ENCODE peak calls at places on chromosomes 4 and X, in seven cellular contexts. One of them, this sample, is unnamed.

GRCh38 chr4:114384629-114385028 is 214.0 kb upstream of the UGT8 start:
- DNase-seq in cardiac muscle cell: peak
- DNase-seq in T47D: no peak
- DNase-seq in mucosa of gallbladder: no peak
- DNase-seq in AG09319: no peak
- DNase-seq in WERI-Rb-1: no peak
- DNase-seq in NT2/D1: no peak
- DNase-seq in this sample: peak

GRCh38 chr4:26937567-26937966 is 76.9 kb downstream of the STIM2 start:
- DNase-seq in cardiac muscle cell: no peak
- DNase-seq in T47D: no peak
- DNase-seq in mucosa of gallbladder: no peak
- DNase-seq in AG09319: no peak
- DNase-seq in WERI-Rb-1: no peak
- DNase-seq in NT2/D1: no peak
- DNase-seq in this sample: no peak

GRCh38 chrX:45849261-45849660 is 648.6 kb upstream of the DIPK2B start:
- DNase-seq in cardiac muscle cell: peak
- DNase-seq in T47D: no peak
- DNase-seq in mucosa of gallbladder: no peak
- DNase-seq in AG09319: peak
- DNase-seq in WERI-Rb-1: no peak
- DNase-seq in NT2/D1: no peak
- DNase-seq in this sample: peak

GRCh38 chr4:40401646-40402045 is 66.5 kb downstream of the CHRNA9 start:
- DNase-seq in cardiac muscle cell: peak
- DNase-seq in T47D: no peak
- DNase-seq in mucosa of gallbladder: no peak
- DNase-seq in AG09319: no peak
- DNase-seq in WERI-Rb-1: no peak
- DNase-seq in NT2/D1: no peak
- DNase-seq in this sample: peak

GRCh38 chr4:56760194-56760593 is 61.3 kb downstream of the SPINK2 start:
- DNase-seq in cardiac muscle cell: no peak
- DNase-seq in T47D: no peak
- DNase-seq in mucosa of gallbladder: no peak
- DNase-seq in AG09319: no peak
- DNase-seq in WERI-Rb-1: no peak
- DNase-seq in NT2/D1: no peak
- DNase-seq in this sample: no peak

GRCh38 chrX:42577936-42578335 is 200.0 kb downstream of the PPP1R2C start:
- DNase-seq in cardiac muscle cell: peak
- DNase-seq in T47D: no peak
- DNase-seq in mucosa of gallbladder: no peak
- DNase-seq in AG09319: no peak
- DNase-seq in WERI-Rb-1: no peak
- DNase-seq in NT2/D1: no peak
- DNase-seq in this sample: no peak

GRCh38 chr4:87049508-87049907 is 114.7 kb downstream of the AFF1 start:
- DNase-seq in cardiac muscle cell: no peak
- DNase-seq in T47D: no peak
- DNase-seq in mucosa of gallbladder: no peak
- DNase-seq in AG09319: no peak
- DNase-seq in WERI-Rb-1: no peak
- DNase-seq in NT2/D1: no peak
- DNase-seq in this sample: no peak

GRCh38 chr4:125572601-125573000 is 257.8 kb downstream of the FAT4 start:
- DNase-seq in cardiac muscle cell: no peak
- DNase-seq in T47D: no peak
- DNase-seq in mucosa of gallbladder: no peak
- DNase-seq in AG09319: no peak
- DNase-seq in WERI-Rb-1: no peak
- DNase-seq in NT2/D1: no peak
- DNase-seq in this sample: no peak

GRCh38 chr4:101346562-101347266 is 612 bp downstream of the PPP3CA start:
- DNase-seq in cardiac muscle cell: peak
- DNase-seq in T47D: peak
- DNase-seq in mucosa of gallbladder: peak
- DNase-seq in AG09319: no peak
- DNase-seq in WERI-Rb-1: peak
- DNase-seq in NT2/D1: no peak
- DNase-seq in this sample: peak

GRCh38 chr4:128915544-128915943 is 106.0 kb downstream of the JADE1 start:
- DNase-seq in cardiac muscle cell: no peak
- DNase-seq in T47D: no peak
- DNase-seq in mucosa of gallbladder: no peak
- DNase-seq in AG09319: no peak
- DNase-seq in WERI-Rb-1: no peak
- DNase-seq in NT2/D1: no peak
- DNase-seq in this sample: no peak

GRCh38 chr4:55866290-55866907 is 13.0 kb downstream of the EXOC1 start:
- DNase-seq in cardiac muscle cell: peak
- DNase-seq in T47D: no peak
- DNase-seq in mucosa of gallbladder: no peak
- DNase-seq in AG09319: peak
- DNase-seq in WERI-Rb-1: no peak
- DNase-seq in NT2/D1: no peak
- DNase-seq in this sample: peak

GRCh38 chr4:109559625-109559982 is 442 bp upstream of the MCUB start:
- DNase-seq in cardiac muscle cell: peak
- DNase-seq in T47D: no peak
- DNase-seq in mucosa of gallbladder: peak
- DNase-seq in AG09319: no peak
- DNase-seq in WERI-Rb-1: peak
- DNase-seq in NT2/D1: peak
- DNase-seq in this sample: no peak

GRCh38 chr4:21655100-21655499 is 293.5 kb downstream of the KCNIP4 start:
- DNase-seq in cardiac muscle cell: no peak
- DNase-seq in T47D: no peak
- DNase-seq in mucosa of gallbladder: no peak
- DNase-seq in AG09319: no peak
- DNase-seq in WERI-Rb-1: peak
- DNase-seq in NT2/D1: no peak
- DNase-seq in this sample: no peak

GRCh38 chrX:45768666-45769065 is 568.0 kb upstream of the DIPK2B start:
- DNase-seq in cardiac muscle cell: no peak
- DNase-seq in T47D: no peak
- DNase-seq in mucosa of gallbladder: no peak
- DNase-seq in AG09319: no peak
- DNase-seq in WERI-Rb-1: no peak
- DNase-seq in NT2/D1: no peak
- DNase-seq in this sample: no peak

GRCh38 chr4:26860157-26860921 is at the start of gene STIM2:
- DNase-seq in cardiac muscle cell: peak
- DNase-seq in T47D: peak
- DNase-seq in mucosa of gallbladder: peak
- DNase-seq in AG09319: peak
- DNase-seq in WERI-Rb-1: peak
- DNase-seq in NT2/D1: peak
- DNase-seq in this sample: peak

GRCh38 chrX:16882702-16883486 is 12.7 kb upstream of the RBBP7 start:
- DNase-seq in cardiac muscle cell: peak
- DNase-seq in T47D: peak
- DNase-seq in mucosa of gallbladder: peak
- DNase-seq in AG09319: no peak
- DNase-seq in WERI-Rb-1: peak
- DNase-seq in NT2/D1: peak
- DNase-seq in this sample: peak

GRCh38 chr4:94974773-94975172 is 217.0 kb downstream of the BMPR1B start:
- DNase-seq in cardiac muscle cell: peak
- DNase-seq in T47D: no peak
- DNase-seq in mucosa of gallbladder: no peak
- DNase-seq in AG09319: no peak
- DNase-seq in WERI-Rb-1: no peak
- DNase-seq in NT2/D1: no peak
- DNase-seq in this sample: peak

GRCh38 chr4:103948244-103949018 is 228.6 kb upstream of the TACR3 start:
- DNase-seq in cardiac muscle cell: no peak
- DNase-seq in T47D: no peak
- DNase-seq in mucosa of gallbladder: no peak
- DNase-seq in AG09319: no peak
- DNase-seq in WERI-Rb-1: no peak
- DNase-seq in NT2/D1: no peak
- DNase-seq in this sample: no peak

GRCh38 chr4:10095296-10095991 is 21.2 kb downstream of the WDR1 start:
- DNase-seq in cardiac muscle cell: no peak
- DNase-seq in T47D: no peak
- DNase-seq in mucosa of gallbladder: no peak
- DNase-seq in AG09319: no peak
- DNase-seq in WERI-Rb-1: no peak
- DNase-seq in NT2/D1: no peak
- DNase-seq in this sample: peak

GRCh38 chr4:83548151-83548905 is 12.4 kb downstream of the GPAT3 start:
- DNase-seq in cardiac muscle cell: peak
- DNase-seq in T47D: peak
- DNase-seq in mucosa of gallbladder: peak
- DNase-seq in AG09319: peak
- DNase-seq in WERI-Rb-1: no peak
- DNase-seq in NT2/D1: no peak
- DNase-seq in this sample: peak

GRCh38 chrX:51804741-51805140 is 61.5 kb downstream of the GSPT2 start:
- DNase-seq in cardiac muscle cell: no peak
- DNase-seq in T47D: no peak
- DNase-seq in mucosa of gallbladder: no peak
- DNase-seq in AG09319: no peak
- DNase-seq in WERI-Rb-1: no peak
- DNase-seq in NT2/D1: no peak
- DNase-seq in this sample: no peak

GRCh38 chr4:186137193-186137792 is 32.8 kb downstream of the FAM149A start:
- DNase-seq in cardiac muscle cell: peak
- DNase-seq in T47D: peak
- DNase-seq in mucosa of gallbladder: no peak
- DNase-seq in AG09319: no peak
- DNase-seq in WERI-Rb-1: no peak
- DNase-seq in NT2/D1: no peak
- DNase-seq in this sample: peak

GRCh38 chrX:48470110-48470832 is at the start of gene SLC38A5:
- DNase-seq in cardiac muscle cell: no peak
- DNase-seq in T47D: no peak
- DNase-seq in mucosa of gallbladder: no peak
- DNase-seq in AG09319: no peak
- DNase-seq in WERI-Rb-1: no peak
- DNase-seq in NT2/D1: no peak
- DNase-seq in this sample: no peak

GRCh38 chrX:155070663-155070974 is 317 bp downstream of the CMC4 start:
- DNase-seq in cardiac muscle cell: no peak
- DNase-seq in T47D: no peak
- DNase-seq in mucosa of gallbladder: no peak
- DNase-seq in AG09319: no peak
- DNase-seq in WERI-Rb-1: no peak
- DNase-seq in NT2/D1: no peak
- DNase-seq in this sample: no peak

GRCh38 chr4:77031544-77031943 is 44.2 kb downstream of the CCNI start:
- DNase-seq in cardiac muscle cell: no peak
- DNase-seq in T47D: no peak
- DNase-seq in mucosa of gallbladder: no peak
- DNase-seq in AG09319: no peak
- DNase-seq in WERI-Rb-1: no peak
- DNase-seq in NT2/D1: no peak
- DNase-seq in this sample: no peak

GRCh38 chr4:66373268-66373667 is 703.0 kb upstream of the EPHA5 start:
- DNase-seq in cardiac muscle cell: peak
- DNase-seq in T47D: no peak
- DNase-seq in mucosa of gallbladder: no peak
- DNase-seq in AG09319: no peak
- DNase-seq in WERI-Rb-1: no peak
- DNase-seq in NT2/D1: no peak
- DNase-seq in this sample: no peak

GRCh38 chr4:6509587-6509986 is 37.2 kb upstream of the PPP2R2C start:
- DNase-seq in cardiac muscle cell: no peak
- DNase-seq in T47D: peak
- DNase-seq in mucosa of gallbladder: no peak
- DNase-seq in AG09319: no peak
- DNase-seq in WERI-Rb-1: no peak
- DNase-seq in NT2/D1: no peak
- DNase-seq in this sample: no peak

GRCh38 chrX:137549073-137549472 is 16.9 kb upstream of the ZIC3 start:
- DNase-seq in cardiac muscle cell: no peak
- DNase-seq in T47D: no peak
- DNase-seq in mucosa of gallbladder: no peak
- DNase-seq in AG09319: no peak
- DNase-seq in WERI-Rb-1: no peak
- DNase-seq in NT2/D1: no peak
- DNase-seq in this sample: no peak

This sample was measured in mesenchymal stem cell.